ENCODE peak calls at places on chromosome 21, in nine cellular contexts. One of them, this sample, is unnamed.

GRCh38 chr21:44911384-44912157 is 9.1 kb downstream of the ITGB2 start:
- DNase-seq in HS-27A: no peak
- DNase-seq in T-helper 1 cell: peak
- DNase-seq in activated CD4-positive, alpha-beta T cell treated with anti-CD3 and anti-CD28 coated beads for 36 hours: peak
- DNase-seq in colonic mucosa: peak
- DNase-seq in mucosa of gallbladder: peak
- DNase-seq in stimulated activated CD8-positive, alpha-beta memory T cell treated with anti-CD3 and anti-CD28 coated beads, Interleukin-12 subunit alpha, Interleukin-12 subunit beta, amount 100 ng/mL, for 1 hour: peak
- DNase-seq in neural crest cell: no peak
- DNase-seq in neural progenitor cell: no peak
- DNase-seq in this sample: no peak

GRCh38 chr21:26093094-26093493 is 77.5 kb downstream of the APP start:
- DNase-seq in HS-27A: no peak
- DNase-seq in T-helper 1 cell: no peak
- DNase-seq in activated CD4-positive, alpha-beta T cell treated with anti-CD3 and anti-CD28 coated beads for 36 hours: no peak
- DNase-seq in colonic mucosa: no peak
- DNase-seq in mucosa of gallbladder: no peak
- DNase-seq in stimulated activated CD8-positive, alpha-beta memory T cell treated with anti-CD3 and anti-CD28 coated beads, Interleukin-12 subunit alpha, Interleukin-12 subunit beta, amount 100 ng/mL, for 1 hour: no peak
- DNase-seq in neural crest cell: no peak
- DNase-seq in neural progenitor cell: no peak
- DNase-seq in this sample: no peak

GRCh38 chr21:29433366-29434059 is 134.8 kb downstream of the BACH1 start:
- DNase-seq in HS-27A: no peak
- DNase-seq in T-helper 1 cell: no peak
- DNase-seq in activated CD4-positive, alpha-beta T cell treated with anti-CD3 and anti-CD28 coated beads for 36 hours: no peak
- DNase-seq in colonic mucosa: no peak
- DNase-seq in mucosa of gallbladder: no peak
- DNase-seq in stimulated activated CD8-positive, alpha-beta memory T cell treated with anti-CD3 and anti-CD28 coated beads, Interleukin-12 subunit alpha, Interleukin-12 subunit beta, amount 100 ng/mL, for 1 hour: no peak
- DNase-seq in neural crest cell: no peak
- DNase-seq in neural progenitor cell: no peak
- DNase-seq in this sample: no peak

GRCh38 chr21:32819702-32820101 is 48.1 kb upstream of the PAXBP1 start:
- DNase-seq in HS-27A: no peak
- DNase-seq in T-helper 1 cell: no peak
- DNase-seq in activated CD4-positive, alpha-beta T cell treated with anti-CD3 and anti-CD28 coated beads for 36 hours: no peak
- DNase-seq in colonic mucosa: no peak
- DNase-seq in mucosa of gallbladder: peak
- DNase-seq in stimulated activated CD8-positive, alpha-beta memory T cell treated with anti-CD3 and anti-CD28 coated beads, Interleukin-12 subunit alpha, Interleukin-12 subunit beta, amount 100 ng/mL, for 1 hour: no peak
- DNase-seq in neural crest cell: no peak
- DNase-seq in neural progenitor cell: no peak
- DNase-seq in this sample: no peak

GRCh38 chr21:36160850-36161178 is 4.2 kb downstream of the DOP1B start:
- DNase-seq in HS-27A: no peak
- DNase-seq in T-helper 1 cell: no peak
- DNase-seq in activated CD4-positive, alpha-beta T cell treated with anti-CD3 and anti-CD28 coated beads for 36 hours: no peak
- DNase-seq in colonic mucosa: no peak
- DNase-seq in mucosa of gallbladder: no peak
- DNase-seq in stimulated activated CD8-positive, alpha-beta memory T cell treated with anti-CD3 and anti-CD28 coated beads, Interleukin-12 subunit alpha, Interleukin-12 subunit beta, amount 100 ng/mL, for 1 hour: no peak
- DNase-seq in neural crest cell: no peak
- DNase-seq in neural progenitor cell: no peak
- DNase-seq in this sample: no peak

GRCh38 chr21:34351786-34352241 is 12.0 kb upstream of the KCNE2 start:
- DNase-seq in HS-27A: no peak
- DNase-seq in T-helper 1 cell: peak
- DNase-seq in activated CD4-positive, alpha-beta T cell treated with anti-CD3 and anti-CD28 coated beads for 36 hours: peak
- DNase-seq in colonic mucosa: peak
- DNase-seq in mucosa of gallbladder: peak
- DNase-seq in stimulated activated CD8-positive, alpha-beta memory T cell treated with anti-CD3 and anti-CD28 coated beads, Interleukin-12 subunit alpha, Interleukin-12 subunit beta, amount 100 ng/mL, for 1 hour: no peak
- DNase-seq in neural crest cell: peak
- DNase-seq in neural progenitor cell: peak
- DNase-seq in this sample: peak

GRCh38 chr21:14259669-14260458 is 43.9 kb downstream of the RBM11 start:
- DNase-seq in HS-27A: no peak
- DNase-seq in T-helper 1 cell: peak
- DNase-seq in activated CD4-positive, alpha-beta T cell treated with anti-CD3 and anti-CD28 coated beads for 36 hours: no peak
- DNase-seq in colonic mucosa: peak
- DNase-seq in mucosa of gallbladder: no peak
- DNase-seq in stimulated activated CD8-positive, alpha-beta memory T cell treated with anti-CD3 and anti-CD28 coated beads, Interleukin-12 subunit alpha, Interleukin-12 subunit beta, amount 100 ng/mL, for 1 hour: no peak
- DNase-seq in neural crest cell: no peak
- DNase-seq in neural progenitor cell: peak
- DNase-seq in this sample: no peak

GRCh38 chr21:31201548-31201947 is 142.5 kb downstream of the TIAM1 start:
- DNase-seq in HS-27A: no peak
- DNase-seq in T-helper 1 cell: no peak
- DNase-seq in activated CD4-positive, alpha-beta T cell treated with anti-CD3 and anti-CD28 coated beads for 36 hours: no peak
- DNase-seq in colonic mucosa: no peak
- DNase-seq in mucosa of gallbladder: peak
- DNase-seq in stimulated activated CD8-positive, alpha-beta memory T cell treated with anti-CD3 and anti-CD28 coated beads, Interleukin-12 subunit alpha, Interleukin-12 subunit beta, amount 100 ng/mL, for 1 hour: no peak
- DNase-seq in neural crest cell: no peak
- DNase-seq in neural progenitor cell: no peak
- DNase-seq in this sample: no peak

GRCh38 chr21:46219591-46220239 is 8.9 kb downstream of the LSS start:
- DNase-seq in HS-27A: no peak
- DNase-seq in T-helper 1 cell: no peak
- DNase-seq in activated CD4-positive, alpha-beta T cell treated with anti-CD3 and anti-CD28 coated beads for 36 hours: no peak
- DNase-seq in colonic mucosa: no peak
- DNase-seq in mucosa of gallbladder: no peak
- DNase-seq in stimulated activated CD8-positive, alpha-beta memory T cell treated with anti-CD3 and anti-CD28 coated beads, Interleukin-12 subunit alpha, Interleukin-12 subunit beta, amount 100 ng/mL, for 1 hour: no peak
- DNase-seq in neural crest cell: no peak
- DNase-seq in neural progenitor cell: no peak
- DNase-seq in this sample: no peak

GRCh38 chr21:46078984-46079356 is 18.9 kb upstream of the COL6A2 start:
- DNase-seq in HS-27A: no peak
- DNase-seq in T-helper 1 cell: no peak
- DNase-seq in activated CD4-positive, alpha-beta T cell treated with anti-CD3 and anti-CD28 coated beads for 36 hours: no peak
- DNase-seq in colonic mucosa: no peak
- DNase-seq in mucosa of gallbladder: peak
- DNase-seq in stimulated activated CD8-positive, alpha-beta memory T cell treated with anti-CD3 and anti-CD28 coated beads, Interleukin-12 subunit alpha, Interleukin-12 subunit beta, amount 100 ng/mL, for 1 hour: no peak
- DNase-seq in neural crest cell: no peak
- DNase-seq in neural progenitor cell: no peak
- DNase-seq in this sample: no peak

GRCh38 chr21:39182016-39182415 is 1.2 kb downstream of the PSMG1 start:
- DNase-seq in HS-27A: no peak
- DNase-seq in T-helper 1 cell: peak
- DNase-seq in activated CD4-positive, alpha-beta T cell treated with anti-CD3 and anti-CD28 coated beads for 36 hours: no peak
- DNase-seq in colonic mucosa: no peak
- DNase-seq in mucosa of gallbladder: no peak
- DNase-seq in stimulated activated CD8-positive, alpha-beta memory T cell treated with anti-CD3 and anti-CD28 coated beads, Interleukin-12 subunit alpha, Interleukin-12 subunit beta, amount 100 ng/mL, for 1 hour: no peak
- DNase-seq in neural crest cell: no peak
- DNase-seq in neural progenitor cell: no peak
- DNase-seq in this sample: no peak

GRCh38 chr21:28543975-28544374 is 448.7 kb downstream of the LTN1 start:
- DNase-seq in HS-27A: no peak
- DNase-seq in T-helper 1 cell: no peak
- DNase-seq in activated CD4-positive, alpha-beta T cell treated with anti-CD3 and anti-CD28 coated beads for 36 hours: no peak
- DNase-seq in colonic mucosa: no peak
- DNase-seq in mucosa of gallbladder: no peak
- DNase-seq in stimulated activated CD8-positive, alpha-beta memory T cell treated with anti-CD3 and anti-CD28 coated beads, Interleukin-12 subunit alpha, Interleukin-12 subunit beta, amount 100 ng/mL, for 1 hour: no peak
- DNase-seq in neural crest cell: no peak
- DNase-seq in neural progenitor cell: no peak
- DNase-seq in this sample: no peak

GRCh38 chr21:36211660-36212512 is 55.3 kb downstream of the DOP1B start:
- DNase-seq in HS-27A: no peak
- DNase-seq in T-helper 1 cell: no peak
- DNase-seq in activated CD4-positive, alpha-beta T cell treated with anti-CD3 and anti-CD28 coated beads for 36 hours: no peak
- DNase-seq in colonic mucosa: no peak
- DNase-seq in mucosa of gallbladder: no peak
- DNase-seq in stimulated activated CD8-positive, alpha-beta memory T cell treated with anti-CD3 and anti-CD28 coated beads, Interleukin-12 subunit alpha, Interleukin-12 subunit beta, amount 100 ng/mL, for 1 hour: no peak
- DNase-seq in neural crest cell: no peak
- DNase-seq in neural progenitor cell: no peak
- DNase-seq in this sample: no peak

This sample was measured in caudate nucleus.